ENCODE peak calls at places on chromosomes 12 and 14, in four cellular contexts. F is HepG2, V is HCT116, E is K562. M is an unnamed sample.

GRCh38 chr14:71908141-71908540 is 24.1 kb upstream of the RGS6 start:
- DNase-seq in F (no peak), V (no peak), E (no peak), M (no peak)

GRCh38 chr12:132003846-132004245 is 54.1 kb downstream of the EP400 start:
- DNase-seq in F (no peak), V (no peak), E (no peak), M (no peak)

GRCh38 chr12:96233941-96234461 is 39.8 kb downstream of the ELK3 start:
- DNase-seq in F (no peak), V (no peak), E (no peak), M (no peak)

GRCh38 chr12:22415342-22416309 is 81.1 kb upstream of the ST8SIA1 start:
- DNase-seq in F (no peak), V (no peak), E (no peak), M (no peak)

GRCh38 chr12:52267699-52268098 is 6.7 kb upstream of the KRT86 start:
- DNase-seq in F (no peak), V (no peak), E (no peak), M (no peak)

GRCh38 chr12:53809005-53809404 is 57.2 kb upstream of the CISTR start:
- DNase-seq in F (no peak), V (no peak), E (no peak), M (no peak)

GRCh38 chr12:53225635-53226424 is 6.2 kb downstream of the RARG start:
- DNase-seq in F (no peak), V (no peak), E (no peak), M (no peak)

GRCh38 chr12:724194-724855 is 28.1 kb upstream of the WNK1 start:
- DNase-seq in F (no peak), V (peak; percentile 27), E (no peak), M (peak; percentile 7)

GRCh38 chr12:90331821-90332220 is 623.2 kb downstream of the CCER1 start:
- DNase-seq in F (no peak), V (no peak), E (no peak), M (no peak)

GRCh38 chr12:94262228-94263010 is 114.0 kb downstream of the PLXNC1 start:
- DNase-seq in F (no peak), V (peak; percentile 12), E (peak; percentile 18), M (no peak)

GRCh38 chr12:103928736-103929050 is 1.5 kb upstream of the HSP90B1 start:
- DNase-seq in F (no peak), V (no peak), E (no peak), M (no peak)

GRCh38 chr14:35506927-35507326 is 27.0 kb upstream of the INSM2 start:
- DNase-seq in F (no peak), V (no peak), E (no peak), M (no peak)

GRCh38 chr12:29320295-29321090 is 60.5 kb downstream of the ERGIC2 start:
- DNase-seq in F (peak; percentile 2), V (no peak), E (no peak), M (peak; percentile 15)

GRCh38 chr12:57767317-57767716 is 439 bp upstream of the CYP27B1 start:
- DNase-seq in F (no peak), V (no peak), E (no peak), M (no peak)

GRCh38 chr14:96638041-96638855 is 136.1 kb downstream of the PAPOLA start:
- DNase-seq in F (no peak), V (no peak), E (no peak), M (no peak)

GRCh38 chr12:89416049-89416792 is 63.9 kb upstream of the DUSP6 start:
- DNase-seq in F (no peak), V (no peak), E (no peak), M (no peak)

GRCh38 chr12:115312901-115313300 is 628.9 kb upstream of the TBX3 start:
- DNase-seq in F (no peak), V (no peak), E (no peak), M (no peak)

GRCh38 chr12:128844031-128844635 is 9.1 kb upstream of the GLT1D1 start:
- DNase-seq in F (peak; percentile 17), V (no peak), E (no peak), M (no peak)

GRCh38 chr14:50003213-50004021 is 110.5 kb downstream of the ARF6 start:
- DNase-seq in F (peak; percentile 71), V (peak; percentile 65), E (peak; percentile 94), M (no peak)

GRCh38 chr14:53152627-53152908 is 555 bp downstream of the DDHD1 start:
- DNase-seq in F (no peak), V (no peak), E (no peak), M (no peak)

GRCh38 chr12:121801601-121802484 is 2.0 kb upstream of the SETD1B start:
- DNase-seq in F (no peak), V (no peak), E (no peak), M (no peak)

GRCh38 chr12:51827925-51828818 is 20.3 kb downstream of the FIGNL2 start:
- DNase-seq in F (no peak), V (no peak), E (no peak), M (no peak)

GRCh38 chr12:113170926-113171325 is 14.4 kb downstream of the DDX54 start:
- DNase-seq in F (no peak), V (no peak), E (no peak), M (no peak)

GRCh38 chr12:47938093-47938492 is 25.3 kb upstream of the TMEM106C start:
- DNase-seq in F (no peak), V (no peak), E (no peak), M (no peak)

GRCh38 chr12:94265966-94266365 is 117.6 kb downstream of the PLXNC1 start:
- DNase-seq in F (no peak), V (no peak), E (no peak), M (no peak)

GRCh38 chr12:105741786-105742566 is 396.8 kb downstream of the NUAK1 start:
- DNase-seq in F (no peak), V (no peak), E (no peak), M (no peak)

GRCh38 chr12:54759751-54760150 is 94.6 kb upstream of the MUCL1 start:
- DNase-seq in F (peak; percentile 38), V (peak; percentile 42), E (no peak), M (peak; percentile 18)

GRCh38 chr14:65100905-65101541 is 1.3 kb downstream of the MAX start:
- DNase-seq in F (no peak), V (no peak), E (no peak), M (no peak)

GRCh38 chr12:94640134-94640928 is 10.0 kb downstream of the TMCC3 start:
- DNase-seq in F (no peak), V (no peak), E (no peak), M (no peak)

GRCh38 chr12:25689996-25690501 is 137.0 kb upstream of the LMNTD1 start:
- DNase-seq in F (no peak), V (no peak), E (no peak), M (no peak)

GRCh38 chr12:115941362-115941761 is 336.1 kb downstream of the MED13L start:
- DNase-seq in F (no peak), V (no peak), E (no peak), M (no peak)

GRCh38 chr12:39412210-39412609 is 30.7 kb downstream of the KIF21A start:
- DNase-seq in F (no peak), V (no peak), E (no peak), M (no peak)

GRCh38 chr14:28375295-28375694 is 391.3 kb upstream of the FOXG1 start:
- DNase-seq in F (no peak), V (no peak), E (no peak), M (no peak)
- H3K9me3 ChIP-seq in F (peaks cover 87% of the 10 kb centered on the region), V (peaks cover 12% of the 10 kb centered on the region), E (no peaks in the 10 kb centered on the region), M (no peaks in the 10 kb centered on the region)

DNA sequence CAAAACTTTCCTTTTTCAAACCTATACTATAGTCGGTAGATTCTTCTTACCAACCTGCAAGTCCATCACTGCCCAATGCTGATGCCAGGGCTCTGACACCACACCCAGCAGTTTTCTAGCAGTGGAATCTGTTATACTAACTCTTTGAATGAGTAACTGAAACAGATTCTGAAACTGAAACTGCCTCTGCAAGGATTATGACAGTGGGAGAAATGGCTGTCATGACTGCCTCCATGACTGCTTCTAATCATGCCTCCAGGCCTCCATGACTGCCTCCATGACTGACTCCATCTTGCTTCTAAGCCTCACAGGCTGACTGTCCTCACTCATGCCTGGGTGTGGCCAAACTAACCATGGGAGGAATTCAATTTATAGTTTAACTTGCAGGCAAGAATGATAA is 29.4 kb upstream of the OXA1L start:
- DNase-seq in F (no peak), V (no peak), E (no peak), M (no peak)
- TF ChIP-seq TCF7L2 in F (no peak), V (no peak), E (no peak), M (no peak)

GRCh38 chr14:104107611-104108569 is 22.4 kb downstream of the ASPG start:
- DNase-seq in F (no peak), V (no peak), E (peak; percentile 52), M (no peak)
- H3K4me3 ChIP-seq in F (no peak overlapping the region), V (no peak overlapping the region), E (no peak overlapping the region), M (no peak overlapping the region)

GRCh38 chr12:43044241-43044640 is 454.7 kb upstream of the PRICKLE1 start:
- DNase-seq in F (no peak), V (no peak), E (no peak), M (no peak)

GRCh38 chr12:43038991-43039390 is 449.4 kb upstream of the PRICKLE1 start:
- DNase-seq in F (no peak), V (no peak), E (no peak), M (no peak)
- H3K9me3 ChIP-seq in F (no peaks in the 10 kb centered on the region), V (no peaks in the 10 kb centered on the region), E (no peaks in the 10 kb centered on the region), M (no peaks in the 10 kb centered on the region)

DNA sequence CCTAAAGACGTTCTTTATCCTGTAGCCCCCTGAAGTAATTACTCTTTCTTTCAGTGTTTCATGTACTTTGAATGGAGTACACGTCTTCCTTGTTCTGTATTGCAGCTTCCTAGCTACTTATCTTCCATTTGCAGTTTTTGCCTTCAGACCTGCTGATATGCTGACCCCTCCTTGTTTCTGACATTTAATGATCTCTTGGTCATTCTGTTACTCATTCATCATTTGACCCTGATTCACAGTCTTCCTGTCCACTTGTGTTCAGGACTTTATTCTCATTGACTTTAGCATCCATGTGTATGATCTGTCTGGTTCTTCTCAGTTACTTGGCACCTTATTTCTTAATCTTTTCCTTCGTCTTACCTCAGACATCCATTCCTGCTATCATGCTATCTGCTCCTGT is 22.2 kb downstream of the CPSF2 start:
- DNase-seq in F (no peak), V (no peak), E (no peak), M (no peak)
- TF ChIP-seq TCF7L2 in F (no peak), V (no peak), E (no peak), M (no peak)

DNA sequence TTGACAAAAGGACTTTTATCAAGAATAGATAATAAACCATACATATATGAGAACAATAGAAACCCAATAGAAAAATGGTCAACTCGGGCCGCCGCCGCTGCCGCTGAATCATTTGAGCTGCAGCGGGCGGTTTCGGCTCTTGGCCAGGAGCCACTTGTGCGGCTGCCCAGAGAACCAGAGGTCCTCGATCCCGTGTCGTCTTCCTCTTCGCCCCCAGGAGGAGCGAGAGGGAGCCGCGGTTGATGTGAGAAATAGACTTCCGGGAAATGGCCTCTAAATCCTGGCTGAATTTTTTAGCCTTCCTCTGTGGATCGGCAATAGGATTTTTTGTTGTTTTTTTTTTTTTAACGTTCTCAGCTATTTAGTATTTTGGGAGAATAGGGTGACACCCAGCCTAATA is 44.8 kb downstream of the CPSF6 start:
- DNase-seq in F (peak; percentile 70), V (peak; percentile 52), E (peak; percentile 40), M (no peak)
- H3K4me3 ChIP-seq in F (peak overlapping the region; percentile 52), V (no peak overlapping the region), E (no peak overlapping the region), M (peak overlapping the region; percentile 29)

M was measured in Panc1.